ENCODE peak calls at places on chromosomes 12 and 14, in five cellular contexts. One of them, this sample, is unnamed.

GRCh38 chr14:55580401-55581010 is 499 bp downstream of the KTN1 start:
- DNase-seq in fibroblast of lung: no peak
- DNase-seq in mucosa of descending colon: peak
- DNase-seq in Panc1: no peak
- DNase-seq in endothelial cell: peak
- DNase-seq in this sample: peak

GRCh38 chr12:132955933-132956725 is at the start of gene ZNF605:
- DNase-seq in mucosa of descending colon: peak
- DNase-seq in Panc1: peak
- DNase-seq in fibroblast of lung: peak
- DNase-seq in endothelial cell: peak
- DNase-seq in this sample: peak

GRCh38 chr14:37585101-37585479 is 10.0 kb downstream of the FOXA1 start:
- DNase-seq in fibroblast of lung: no peak
- DNase-seq in Panc1: no peak
- DNase-seq in endothelial cell: no peak
- DNase-seq in mucosa of descending colon: peak
- DNase-seq in this sample: peak

GRCh38 chr12:116053479-116054195 is 223.9 kb downstream of the MED13L start:
- DNase-seq in Panc1: no peak
- DNase-seq in endothelial cell: no peak
- DNase-seq in fibroblast of lung: peak
- DNase-seq in mucosa of descending colon: peak
- DNase-seq in this sample: peak

GRCh38 chr12:119145367-119145766 is 33.4 kb upstream of the HSPB8 start:
- DNase-seq in Panc1: no peak
- DNase-seq in mucosa of descending colon: no peak
- DNase-seq in fibroblast of lung: no peak
- DNase-seq in endothelial cell: no peak
- DNase-seq in this sample: no peak

GRCh38 chr12:16499617-16500016 is 106.3 kb downstream of the LMO3 start:
- DNase-seq in fibroblast of lung: no peak
- DNase-seq in mucosa of descending colon: no peak
- DNase-seq in endothelial cell: no peak
- DNase-seq in Panc1: no peak
- DNase-seq in this sample: no peak

GRCh38 chr14:31994391-31995033 is 82.6 kb upstream of the ARHGAP5 start:
- DNase-seq in fibroblast of lung: peak
- DNase-seq in Panc1: no peak
- DNase-seq in endothelial cell: no peak
- DNase-seq in mucosa of descending colon: no peak
- DNase-seq in this sample: no peak

GRCh38 chr14:93271111-93271510 is 61.7 kb downstream of the BTBD7 start:
- DNase-seq in endothelial cell: no peak
- DNase-seq in fibroblast of lung: no peak
- DNase-seq in mucosa of descending colon: no peak
- DNase-seq in Panc1: no peak
- DNase-seq in this sample: no peak

GRCh38 chr14:89232366-89233070 is 184.5 kb downstream of the FOXN3 start:
- DNase-seq in Panc1: no peak
- DNase-seq in mucosa of descending colon: no peak
- DNase-seq in endothelial cell: no peak
- DNase-seq in fibroblast of lung: no peak
- DNase-seq in this sample: no peak

GRCh38 chr12:104360988-104361707 is 57.6 kb downstream of the EID3 start:
- DNase-seq in Panc1: no peak
- DNase-seq in endothelial cell: no peak
- DNase-seq in fibroblast of lung: peak
- DNase-seq in mucosa of descending colon: no peak
- DNase-seq in this sample: peak

GRCh38 chr14:68926236-68926635 is 52.9 kb downstream of the ACTN1 start:
- DNase-seq in fibroblast of lung: no peak
- DNase-seq in Panc1: no peak
- DNase-seq in mucosa of descending colon: no peak
- DNase-seq in endothelial cell: no peak
- DNase-seq in this sample: no peak
- TF ChIP-seq CTCF in fibroblast of lung: no peak
- TF ChIP-seq CTCF in Panc1: no peak
- TF ChIP-seq CTCF in mucosa of descending colon: no peak
- TF ChIP-seq CTCF in endothelial cell: no peak
- TF ChIP-seq CTCF in this sample: peak

GRCh38 chr12:26233620-26234019 is 38.2 kb downstream of the SSPN start:
- DNase-seq in fibroblast of lung: peak
- DNase-seq in Panc1: no peak
- DNase-seq in mucosa of descending colon: no peak
- DNase-seq in endothelial cell: no peak
- DNase-seq in this sample: no peak
- TF ChIP-seq CTCF in fibroblast of lung: no peak
- TF ChIP-seq CTCF in Panc1: no peak
- TF ChIP-seq CTCF in mucosa of descending colon: no peak
- TF ChIP-seq CTCF in endothelial cell: no peak
- TF ChIP-seq CTCF in this sample: no peak

DNA sequence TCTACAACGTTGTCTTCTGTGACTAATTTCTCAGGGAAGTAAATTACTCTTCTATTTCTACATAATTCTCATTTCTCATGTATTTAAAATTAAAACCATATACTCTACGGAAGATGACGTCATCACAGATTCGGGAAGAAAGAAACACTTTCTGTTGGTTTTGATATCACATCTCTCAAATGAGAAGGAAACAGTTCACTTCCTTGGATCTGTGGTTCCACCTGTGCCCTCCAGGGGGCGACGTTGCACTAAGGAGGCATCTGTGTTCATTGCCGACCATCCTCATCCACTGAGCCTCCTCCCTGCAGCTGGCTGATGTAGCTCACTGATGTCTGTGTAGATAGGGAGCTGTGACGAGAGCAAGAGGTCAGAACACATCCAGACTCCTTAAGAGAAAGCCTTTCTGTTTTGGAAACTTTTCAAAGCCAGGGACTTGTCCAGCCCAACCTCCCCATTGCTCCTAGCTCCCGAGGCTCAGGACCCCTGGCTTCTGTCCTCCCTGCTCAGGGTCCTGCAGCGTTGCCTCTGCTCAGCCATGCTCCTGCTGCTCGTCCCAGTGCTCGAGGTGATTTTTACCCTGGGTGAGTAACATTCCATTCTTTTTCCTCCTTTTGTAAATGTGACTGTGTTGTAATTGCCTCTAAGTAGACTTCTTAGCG is 172.7 kb upstream of the OR4E1 start:
- DNase-seq in fibroblast of lung: no peak
- DNase-seq in mucosa of descending colon: peak
- DNase-seq in Panc1: no peak
- DNase-seq in endothelial cell: peak
- DNase-seq in this sample: peak
- TF ChIP-seq CTCF in fibroblast of lung: peak
- TF ChIP-seq CTCF in mucosa of descending colon: peak
- TF ChIP-seq CTCF in Panc1: peak
- TF ChIP-seq CTCF in endothelial cell: peak
- TF ChIP-seq CTCF in this sample: peak

GRCh38 chr14:66121859-66122258 is 364.3 kb upstream of the CCDC196 start:
- DNase-seq in Panc1: no peak
- DNase-seq in fibroblast of lung: no peak
- DNase-seq in mucosa of descending colon: no peak
- DNase-seq in endothelial cell: no peak
- DNase-seq in this sample: no peak
- TF ChIP-seq CTCF in Panc1: peak
- TF ChIP-seq CTCF in fibroblast of lung: no peak
- TF ChIP-seq CTCF in mucosa of descending colon: no peak
- TF ChIP-seq CTCF in endothelial cell: no peak
- TF ChIP-seq CTCF in this sample: no peak